ENCODE peak calls at places on chromosomes 12 and 14, in five cellular contexts. D is cardiac muscle cell, C is AG09309, E is lower leg skin, H is left lung. Y is an unnamed sample.

GRCh38 chr12:113613414-113613813 is 141.7 kb upstream of the LHX5 start:
- DNase-seq in D (no peak), C (no peak), E (no peak), H (no peak), Y (no peak)

GRCh38 chr12:11822071-11822818 is 172.8 kb downstream of the ETV6 start:
- DNase-seq in D (peak), C (no peak), E (no peak), H (no peak), Y (no peak)

GRCh38 chr14:90778468-90779255 is 37.6 kb downstream of the TTC7B start:
- DNase-seq in D (no peak), C (no peak), E (no peak), H (no peak), Y (no peak)

GRCh38 chr12:120230326-120230973 is 29.5 kb upstream of the RPLP0 start:
- DNase-seq in D (peak), C (peak), E (no peak), H (no peak), Y (no peak)

GRCh38 chr12:89151536-89151935 is 200.8 kb downstream of the DUSP6 start:
- DNase-seq in D (no peak), C (no peak), E (no peak), H (no peak), Y (no peak)

GRCh38 chr14:48842785-48843184 is 743.4 kb downstream of the RPS29 start:
- DNase-seq in D (peak), C (no peak), E (no peak), H (no peak), Y (no peak)

GRCh38 chr14:38900887-38901286 is 202.1 kb downstream of the SEC23A start:
- DNase-seq in D (no peak), C (no peak), E (no peak), H (no peak), Y (no peak)

GRCh38 chr14:67158559-67158958 is 30.7 kb upstream of the GARIN2 start:
- DNase-seq in D (no peak), C (no peak), E (no peak), H (no peak), Y (no peak)

DNA sequence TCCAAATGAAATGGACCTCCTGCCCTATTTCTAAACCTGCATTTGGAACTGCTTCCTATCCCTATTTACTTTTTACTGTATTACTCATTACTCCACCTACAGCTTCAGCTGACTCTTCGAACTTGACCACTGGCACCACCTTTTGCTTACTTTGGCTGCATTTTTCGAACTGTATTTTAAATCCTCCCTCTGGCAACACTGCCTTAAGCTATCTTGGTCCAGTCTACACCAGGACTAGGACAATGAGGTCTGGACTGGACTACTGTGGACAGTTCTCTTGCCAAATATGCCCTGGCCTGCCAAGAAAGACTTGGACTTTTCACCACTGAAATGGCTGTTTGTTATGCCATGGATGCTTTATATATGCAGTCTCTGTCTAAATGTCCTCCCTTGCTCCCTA is 328.1 kb downstream of the BTG1 start:
- DNase-seq in D (no peak), C (no peak), E (no peak), H (no peak), Y (peak)
- H3K4me3 ChIP-seq in D (no peak), C (no peak), E (no peak), H (no peak), Y (no peak)

GRCh38 chr12:132019891-132020290 is 70.1 kb downstream of the EP400 start:
- DNase-seq in D (no peak), C (no peak), E (no peak), H (no peak), Y (no peak)

GRCh38 chr12:132023658-132024057 is 73.9 kb downstream of the EP400 start:
- DNase-seq in D (no peak), C (no peak), E (no peak), H (no peak), Y (no peak)

GRCh38 chr12:132021965-132022364 is 72.2 kb downstream of the EP400 start:
- DNase-seq in D (no peak), C (no peak), E (no peak), H (no peak), Y (no peak)

GRCh38 chr12:132020292-132020691 is 70.5 kb downstream of the EP400 start:
- DNase-seq in D (no peak), C (no peak), E (no peak), H (no peak), Y (no peak)

DNA sequence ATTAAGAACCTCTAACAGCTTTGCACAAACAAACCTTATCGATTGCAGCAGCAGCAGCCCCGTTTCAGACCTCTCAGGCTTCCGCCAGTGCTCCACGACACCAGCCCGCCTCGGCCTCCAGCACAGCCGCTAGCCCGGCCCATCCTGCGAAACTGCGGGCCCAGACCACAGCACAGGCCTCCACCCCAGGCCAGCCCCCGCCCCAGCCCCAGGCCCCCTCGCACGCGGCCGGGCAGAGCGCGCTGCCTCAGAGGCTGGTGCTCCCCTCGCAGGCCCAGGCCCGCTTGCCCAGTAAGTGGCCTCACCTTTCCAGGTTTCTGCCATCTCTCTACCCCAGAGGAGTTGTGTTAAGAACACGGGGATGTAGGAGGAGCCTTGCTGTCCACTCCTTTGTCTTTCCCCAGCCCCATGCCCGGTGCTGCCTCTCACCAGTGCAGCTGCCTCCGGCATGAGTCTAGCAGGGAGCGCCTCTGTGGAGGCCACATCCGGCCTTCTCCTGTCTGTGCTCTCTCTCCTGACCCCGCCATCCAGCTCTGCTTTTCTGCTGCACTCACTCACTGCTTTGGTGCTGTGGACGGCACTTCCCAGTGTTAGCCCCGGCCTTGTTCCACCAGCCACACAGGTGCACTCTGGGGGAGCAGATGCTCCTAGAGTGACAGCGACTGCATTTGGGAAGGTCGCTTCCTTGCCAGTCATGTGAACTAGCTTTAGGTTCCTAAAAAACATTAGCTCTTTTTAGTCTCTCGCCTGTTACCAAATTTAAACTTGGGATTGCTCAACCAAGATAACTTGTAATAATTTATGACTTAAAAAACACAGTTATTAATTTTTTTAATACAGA is 71.5 kb downstream of the EP400 start:
- DNase-seq in D (no peak), C (no peak), E (no peak), H (no peak), Y (no peak)
- TF ChIP-seq CTCF in D (no peak), C (no peak), E (no peak), H (no peak), Y (no peak)

GRCh38 chr14:103127356-103127755 is 4.1 kb downstream of the TNFAIP2 start:
- DNase-seq in D (no peak), C (no peak), E (no peak), H (peak), Y (no peak)

GRCh38 chr14:103125098-103126070 is 2.1 kb downstream of the TNFAIP2 start:
- DNase-seq in D (no peak), C (no peak), E (no peak), H (peak), Y (no peak)

GRCh38 chr14:103126873-103127304 is 3.6 kb downstream of the TNFAIP2 start:
- DNase-seq in D (peak), C (no peak), E (no peak), H (peak), Y (peak)

GRCh38 chr14:103124501-103125001 is 1.3 kb downstream of the TNFAIP2 start:
- DNase-seq in D (no peak), C (no peak), E (no peak), H (peak), Y (no peak)

GRCh38 chr14:103126088-103126872 is 3.0 kb downstream of the TNFAIP2 start:
- DNase-seq in D (no peak), C (no peak), E (no peak), H (peak), Y (no peak)
- H3K4me3 ChIP-seq in D (peak), C (no peak), E (no peak), H (no peak), Y (peak)

DNA sequence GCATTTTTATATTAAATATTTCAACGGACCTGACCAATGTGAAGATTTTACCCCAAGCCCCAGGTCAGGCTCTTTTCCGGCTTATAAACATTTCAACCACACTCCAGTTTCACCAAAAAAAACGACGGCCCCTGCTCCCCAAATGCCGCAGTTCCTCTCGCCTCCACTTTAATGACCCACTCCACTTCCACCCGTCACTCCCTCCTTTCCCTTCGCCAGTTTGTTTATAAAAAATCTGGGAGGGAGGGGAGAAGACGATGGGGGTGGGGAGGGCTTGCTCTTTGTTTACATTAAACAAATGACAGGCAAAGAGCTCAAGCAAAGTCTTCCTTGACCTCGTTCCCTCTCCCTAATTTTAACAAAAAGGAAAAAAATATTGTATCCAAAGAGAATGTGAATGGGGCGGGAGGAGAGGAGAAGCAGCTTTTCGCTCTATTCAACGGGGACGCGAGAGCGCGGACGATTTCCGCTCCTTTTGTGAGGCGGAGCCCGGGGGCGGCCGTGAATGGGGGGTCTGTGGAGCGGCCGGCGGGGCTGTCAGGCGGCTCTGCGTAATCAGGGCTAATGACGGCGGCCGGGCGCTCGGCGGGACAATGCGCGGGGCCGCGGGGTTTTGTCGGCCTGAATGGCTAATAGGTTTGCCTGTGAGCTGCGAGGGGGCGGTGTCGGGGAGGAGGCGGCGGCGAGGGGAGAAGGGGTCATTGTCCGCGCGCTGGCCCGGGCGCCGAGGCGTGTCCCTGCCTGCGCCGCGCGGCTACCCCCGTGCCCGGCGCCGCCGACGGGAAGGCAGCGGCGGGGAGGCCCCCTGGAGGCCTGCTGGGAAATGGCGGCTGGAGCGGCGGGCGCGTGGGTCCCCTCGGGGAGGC is 5.7 kb downstream of the SIX6 start:
- DNase-seq in D (peak), C (no peak), E (no peak), H (peak), Y (no peak)
- TF ChIP-seq CTCF in D (peak), C (peak), E (no peak), H (peak), Y (peak)

DNA sequence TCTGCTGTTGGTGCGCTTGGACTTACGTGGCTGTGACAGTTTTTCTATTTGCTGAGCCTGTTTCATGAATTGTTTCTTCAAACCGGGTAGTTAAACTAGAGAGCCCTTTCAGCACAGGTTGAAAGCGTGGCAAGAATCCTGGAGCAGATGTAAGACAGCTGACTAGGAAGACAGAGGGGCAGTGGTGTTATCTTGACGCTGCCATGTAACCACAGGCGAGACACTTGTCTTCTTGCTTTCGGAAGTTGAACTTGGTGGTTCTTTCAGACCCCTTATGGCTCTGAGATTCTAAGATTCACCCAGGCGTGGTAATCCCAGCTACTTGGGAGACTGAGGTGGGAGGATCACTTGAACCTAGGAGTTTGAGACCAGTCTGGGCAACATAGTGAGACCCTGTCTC is 4.3 kb downstream of the EMP1 start:
- DNase-seq in D (no peak), C (no peak), E (no peak), H (no peak), Y (no peak)
- H3K4me3 ChIP-seq in D (no peak), C (peak), E (no peak), H (no peak), Y (no peak)

GRCh38 chr12:105420046-105420445 is 89.6 kb downstream of the C12orf75 start:
- DNase-seq in D (no peak), C (no peak), E (no peak), H (no peak), Y (no peak)

GRCh38 chr12:105418821-105419291 is 88.4 kb downstream of the C12orf75 start:
- DNase-seq in D (no peak), C (peak), E (no peak), H (no peak), Y (no peak)

GRCh38 chr12:105419606-105420005 is 89.1 kb downstream of the C12orf75 start:
- DNase-seq in D (no peak), C (no peak), E (no peak), H (no peak), Y (no peak)

GRCh38 chr12:105418232-105418631 is 87.7 kb downstream of the C12orf75 start:
- DNase-seq in D (peak), C (peak), E (no peak), H (no peak), Y (no peak)

GRCh38 chr12:105417732-105418131 is 87.2 kb downstream of the C12orf75 start:
- DNase-seq in D (no peak), C (no peak), E (no peak), H (no peak), Y (no peak)
- TF ChIP-seq CTCF in D (no peak), C (peak), E (no peak), H (no peak), Y (no peak)

DNA sequence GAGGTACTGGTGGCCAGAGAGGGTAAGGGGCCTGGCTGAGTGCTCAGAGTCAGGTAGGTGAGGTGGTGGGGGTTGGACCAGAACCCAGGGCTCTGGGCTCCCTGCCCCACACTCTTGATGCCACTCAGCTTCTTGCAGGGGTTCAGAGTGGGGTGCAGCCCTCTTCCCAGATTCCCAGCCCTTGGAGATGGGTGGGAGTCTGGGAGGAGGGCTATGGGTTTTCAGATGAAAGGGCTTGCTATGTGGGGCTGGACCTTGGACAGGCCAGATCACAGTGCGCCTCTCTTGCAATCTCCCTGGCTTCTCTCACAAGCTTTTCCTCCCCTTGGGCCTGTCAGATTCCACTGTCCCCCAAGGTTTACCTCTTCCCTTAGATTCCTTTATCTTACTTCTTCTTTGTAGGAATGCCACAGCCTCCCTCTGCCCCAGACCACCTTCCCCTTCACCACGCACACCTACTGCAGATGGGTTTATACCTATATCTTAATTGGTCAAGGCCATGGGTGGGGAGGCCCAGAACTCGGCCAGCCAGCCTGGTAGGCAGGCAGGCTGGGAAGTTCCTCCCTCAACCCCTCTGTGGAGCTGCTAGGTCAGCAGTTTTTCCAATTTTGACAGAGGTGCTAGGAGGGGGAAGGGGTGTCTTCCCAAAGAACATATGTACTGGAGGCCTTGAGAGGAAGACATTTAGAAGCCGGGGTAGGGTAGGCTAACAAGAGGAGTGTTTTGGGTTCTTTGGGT is 1.3 kb downstream of the NYNRIN start:
- DNase-seq in D (no peak), C (no peak), E (no peak), H (no peak), Y (no peak)
- H3K4me3 ChIP-seq in D (peak), C (no peak), E (no peak), H (peak), Y (no peak)

GRCh38 chr12:109440851-109441490 is 36.1 kb downstream of the KCTD10 start:
- DNase-seq in D (peak), C (no peak), E (no peak), H (no peak), Y (no peak)

GRCh38 chr12:109446869-109447268 is 30.2 kb downstream of the KCTD10 start:
- DNase-seq in D (no peak), C (no peak), E (no peak), H (no peak), Y (no peak)

GRCh38 chr12:109444263-109444662 is 32.8 kb downstream of the KCTD10 start:
- DNase-seq in D (no peak), C (no peak), E (no peak), H (no peak), Y (no peak)

GRCh38 chr12:109445224-109445623 is 31.9 kb downstream of the KCTD10 start:
- DNase-seq in D (no peak), C (peak), E (no peak), H (no peak), Y (peak)

DNA sequence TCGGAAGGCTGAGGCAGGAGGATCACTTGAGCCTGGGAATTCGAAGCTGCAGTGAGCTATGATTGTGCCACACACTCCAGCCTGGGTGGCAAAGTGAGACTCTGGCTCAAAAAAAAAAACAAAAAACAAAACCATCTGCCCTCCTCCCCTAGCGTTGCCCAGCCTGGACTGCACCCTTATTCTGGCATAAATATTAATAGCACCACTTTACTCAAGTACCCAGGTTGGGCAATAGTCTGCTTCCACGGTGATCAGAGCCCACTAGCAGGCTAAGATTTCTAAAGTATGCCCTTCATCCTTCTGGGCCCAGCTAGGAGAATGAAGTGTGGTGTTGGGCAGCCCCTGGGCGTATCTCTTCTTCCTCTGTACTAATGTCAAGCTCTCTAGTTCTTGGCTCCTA is 33.3 kb downstream of the KCTD10 start:
- DNase-seq in D (no peak), C (no peak), E (no peak), H (no peak), Y (no peak)
- TF ChIP-seq CTCF in D (no peak), C (no peak), E (no peak), H (no peak), Y (no peak)